ENCODE peak calls at places on chromosome 1, in four cellular contexts. One of them, this sample, is unnamed.

GRCh38 chr1:2595812-2596529 is 9.4 kb downstream of the PRXL2B start:
- DNase-seq in heart left ventricle: peak; percentile 55
- DNase-seq in stimulated activated CD8-positive, alpha-beta memory T cell treated with anti-CD3 and anti-CD28 coated beads, Interleukin-4, amount 100 ng/mL, for 1 hour: no peak
- DNase-seq in GM04503: no peak
- DNase-seq in this sample: no peak

GRCh38 chr1:2547210-2548067 is 8.7 kb upstream of the TNFRSF14 start:
- DNase-seq in GM04503: no peak
- DNase-seq in stimulated activated CD8-positive, alpha-beta memory T cell treated with anti-CD3 and anti-CD28 coated beads, Interleukin-4, amount 100 ng/mL, for 1 hour: no peak
- DNase-seq in heart left ventricle: no peak
- DNase-seq in this sample: no peak

GRCh38 chr1:22132517-22133235 is 10.2 kb downstream of the WNT4 start:
- DNase-seq in GM04503: peak; percentile 17
- DNase-seq in stimulated activated CD8-positive, alpha-beta memory T cell treated with anti-CD3 and anti-CD28 coated beads, Interleukin-4, amount 100 ng/mL, for 1 hour: no peak
- DNase-seq in heart left ventricle: no peak
- DNase-seq in this sample: no peak

GRCh38 chr1:87252406-87252805 is 76.3 kb upstream of the LMO4 start:
- DNase-seq in heart left ventricle: no peak
- DNase-seq in stimulated activated CD8-positive, alpha-beta memory T cell treated with anti-CD3 and anti-CD28 coated beads, Interleukin-4, amount 100 ng/mL, for 1 hour: no peak
- DNase-seq in GM04503: peak; percentile 61
- DNase-seq in this sample: no peak

GRCh38 chr1:9824702-9825089 is 931 bp upstream of the CLSTN1 start:
- DNase-seq in GM04503: no peak
- DNase-seq in heart left ventricle: no peak
- DNase-seq in stimulated activated CD8-positive, alpha-beta memory T cell treated with anti-CD3 and anti-CD28 coated beads, Interleukin-4, amount 100 ng/mL, for 1 hour: no peak
- DNase-seq in this sample: no peak

GRCh38 chr1:67713071-67713806 is 28.2 kb downstream of the GADD45A start:
- DNase-seq in stimulated activated CD8-positive, alpha-beta memory T cell treated with anti-CD3 and anti-CD28 coated beads, Interleukin-4, amount 100 ng/mL, for 1 hour: no peak
- DNase-seq in heart left ventricle: no peak
- DNase-seq in GM04503: no peak
- DNase-seq in this sample: no peak

GRCh38 chr1:102100666-102101065 is 103.9 kb upstream of the OLFM3 start:
- DNase-seq in GM04503: no peak
- DNase-seq in stimulated activated CD8-positive, alpha-beta memory T cell treated with anti-CD3 and anti-CD28 coated beads, Interleukin-4, amount 100 ng/mL, for 1 hour: no peak
- DNase-seq in heart left ventricle: no peak
- DNase-seq in this sample: no peak

GRCh38 chr1:40825430-40825778 is 36.8 kb downstream of the CITED4 start:
- DNase-seq in GM04503: no peak
- DNase-seq in stimulated activated CD8-positive, alpha-beta memory T cell treated with anti-CD3 and anti-CD28 coated beads, Interleukin-4, amount 100 ng/mL, for 1 hour: no peak
- DNase-seq in heart left ventricle: no peak
- DNase-seq in this sample: no peak